ENCODE peak calls at places on chromosomes 11 and 22, in nine cellular contexts. I is spleen, V is tibial nerve, W is prostate gland, Y is IMR-90, A is HCT116, N is A549, Q is Peyer's patch, O is lower leg skin. U is an unnamed sample.

GRCh38 chr11:288328-289144 is at the start of gene PGGHG:
- DNase-seq in I (peak), V (peak), W (no peak), Y (no peak), A (no peak), N (peak), Q (peak), O (peak), U (no peak)

GRCh38 chr11:1177020-1177770 is 19.4 kb downstream of the MUC5AC start:
- DNase-seq in I (no peak), V (no peak), W (no peak), Y (no peak), A (no peak), N (no peak), Q (no peak), O (no peak), U (no peak)

GRCh38 chr22:49260681-49261580 is 566.7 kb downstream of the BRD1 start:
- DNase-seq in I (no peak), V (no peak), W (no peak), Y (no peak), A (no peak), N (no peak), Q (no peak), O (peak), U (no peak)

GRCh38 chr11:32353884-32354283 is 81.5 kb downstream of the WT1 start:
- DNase-seq in I (no peak), V (no peak), W (no peak), Y (no peak), A (no peak), N (no peak), Q (no peak), O (no peak), U (no peak)

GRCh38 chr11:118068206-118068944 is 8.5 kb upstream of the TMPRSS4 start:
- DNase-seq in I (no peak), V (no peak), W (no peak), Y (no peak), A (no peak), N (no peak), Q (no peak), O (no peak), U (no peak)

GRCh38 chr11:76267563-76267962 is 61.3 kb upstream of the WNT11 start:
- DNase-seq in I (no peak), V (no peak), W (no peak), Y (peak), A (no peak), N (no peak), Q (no peak), O (no peak), U (no peak)

GRCh38 chr22:36409067-36409466 is 21.3 kb upstream of the MYH9 start:
- DNase-seq in I (no peak), V (no peak), W (no peak), Y (no peak), A (no peak), N (no peak), Q (no peak), O (no peak), U (no peak)

GRCh38 chr11:45024357-45024756 is 73.7 kb upstream of the TP53I11 start:
- DNase-seq in I (no peak), V (no peak), W (no peak), Y (no peak), A (no peak), N (no peak), Q (no peak), O (no peak), U (no peak)

GRCh38 chr11:368414-369335 is 624 bp upstream of the B4GALNT4 start:
- DNase-seq in I (no peak), V (peak), W (no peak), Y (peak), A (no peak), N (peak), Q (no peak), O (no peak), U (no peak)

GRCh38 chr11:2584434-2584811 is 115.4 kb downstream of the KCNQ1OT1 start:
- DNase-seq in I (no peak), V (no peak), W (no peak), Y (no peak), A (no peak), N (no peak), Q (no peak), O (no peak), U (no peak)

GRCh38 chr11:87466228-87466627 is 428.5 kb downstream of the TMEM135 start:
- DNase-seq in I (no peak), V (peak), W (no peak), Y (peak), A (no peak), N (no peak), Q (no peak), O (no peak), U (no peak)

GRCh38 chr11:71302911-71303310 is 50.5 kb upstream of the SHANK2 start:
- DNase-seq in I (peak), V (no peak), W (no peak), Y (no peak), A (no peak), N (no peak), Q (no peak), O (peak), U (no peak)

GRCh38 chr11:762421-763072 is 14.7 kb downstream of the GATD1 start:
- DNase-seq in I (peak), V (no peak), W (no peak), Y (peak), A (peak), N (peak), Q (no peak), O (peak), U (no peak)

GRCh38 chr11:20873054-20873453 is 203.7 kb downstream of the NELL1 start:
- DNase-seq in I (no peak), V (no peak), W (peak), Y (no peak), A (no peak), N (peak), Q (no peak), O (no peak), U (no peak)

GRCh38 chr22:29231971-29232959 is 26.6 kb downstream of the EMID1 start:
- DNase-seq in I (peak), V (no peak), W (no peak), Y (no peak), A (no peak), N (no peak), Q (no peak), O (no peak), U (no peak)

GRCh38 chr22:29230916-29231875 is 25.5 kb downstream of the EMID1 start:
- DNase-seq in I (peak), V (no peak), W (no peak), Y (no peak), A (no peak), N (no peak), Q (no peak), O (peak), U (no peak)

GRCh38 chr22:29233503-29233902 is 27.8 kb downstream of the EMID1 start:
- DNase-seq in I (no peak), V (no peak), W (no peak), Y (no peak), A (no peak), N (no peak), Q (no peak), O (no peak), U (no peak)
- TF ChIP-seq CTCF in I (no peak), V (no peak), W (no peak), Y (no peak), A (no peak), N (no peak), Q (no peak), O (no peak), U (no peak)

DNA sequence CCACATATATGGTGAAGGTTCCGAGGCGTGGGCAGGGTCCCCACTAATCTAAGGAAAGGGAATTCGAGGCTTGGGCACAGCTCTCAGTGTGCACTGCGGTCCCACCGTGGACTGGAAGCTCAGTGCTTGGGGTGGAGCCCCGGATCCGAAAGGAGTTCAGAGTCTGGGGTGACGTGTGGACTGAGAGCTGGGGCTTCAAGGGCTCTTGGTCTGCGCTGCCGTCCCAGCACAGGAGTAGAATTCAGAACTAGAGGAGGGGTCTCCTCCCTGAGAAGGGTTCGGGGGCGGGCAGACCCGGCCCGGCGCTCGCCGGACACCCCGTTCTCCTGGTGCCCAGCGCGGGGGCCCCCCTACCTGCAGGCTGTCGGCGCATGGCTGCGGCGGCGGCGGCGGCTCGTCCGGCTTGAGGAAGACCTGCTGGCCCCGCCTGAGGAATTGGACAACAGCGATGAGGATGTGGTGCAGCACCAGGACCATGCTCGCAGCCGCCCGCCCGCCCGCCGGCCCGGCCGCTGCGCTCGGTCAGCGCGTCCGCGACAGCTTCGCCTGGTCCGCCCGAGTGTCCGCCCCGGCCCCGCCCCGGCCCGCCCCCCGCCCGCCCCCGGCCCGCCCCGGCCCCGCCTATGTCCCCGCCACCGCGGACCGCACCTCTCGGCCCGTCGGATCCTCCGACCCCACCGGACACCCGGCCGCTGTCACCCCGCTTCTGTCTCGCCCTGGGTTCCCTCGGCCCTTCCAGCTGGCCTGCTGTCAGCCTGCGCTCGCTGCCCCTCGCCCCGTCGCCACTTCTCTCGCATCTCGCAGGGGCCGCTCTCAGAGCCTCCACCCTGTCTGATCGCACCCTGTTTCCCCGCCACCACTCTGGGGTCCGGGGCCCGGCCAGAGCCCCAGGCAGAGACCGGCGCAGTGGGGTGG is 32.1 kb downstream of the PDE2A start:
- DNase-seq in I (peak), V (no peak), W (peak), Y (no peak), A (no peak), N (peak), Q (no peak), O (peak), U (no peak)
- TF ChIP-seq POLR2A in I (no peak), V (no peak), W (peak), Y (no peak), A (no peak), N (no peak), Q (peak), O (no peak), U (peak)

GRCh38 chr11:124919836-124920755 is 1.0 kb downstream of the HEPN1 start:
- DNase-seq in I (no peak), V (no peak), W (no peak), Y (no peak), A (no peak), N (no peak), Q (no peak), O (peak), U (no peak)

GRCh38 chr11:124918950-124919349 is at the start of gene HEPN1:
- DNase-seq in I (no peak), V (no peak), W (no peak), Y (no peak), A (no peak), N (no peak), Q (no peak), O (no peak), U (no peak)

GRCh38 chr11:124922831-124923230 is 3.8 kb downstream of the HEPN1 start:
- DNase-seq in I (no peak), V (no peak), W (no peak), Y (no peak), A (no peak), N (no peak), Q (no peak), O (no peak), U (no peak)

GRCh38 chr11:124923296-124923695 is 4.2 kb downstream of the HEPN1 start:
- DNase-seq in I (no peak), V (no peak), W (no peak), Y (no peak), A (no peak), N (no peak), Q (no peak), O (no peak), U (no peak)

GRCh38 chr11:124920870-124921609 is 2.0 kb downstream of the HEPN1 start:
- DNase-seq in I (peak), V (peak), W (peak), Y (peak), A (no peak), N (peak), Q (peak), O (peak), U (no peak)
- TF ChIP-seq CTCF in I (no peak), V (no peak), W (no peak), Y (peak), A (no peak), N (no peak), Q (no peak), O (no peak), U (no peak)

GRCh38 chr11:36508743-36509142 is 1.3 kb downstream of the TRAF6 start:
- DNase-seq in I (no peak), V (no peak), W (no peak), Y (peak), A (no peak), N (no peak), Q (no peak), O (no peak), U (no peak)

GRCh38 chr11:36510567-36511020 is 522 bp upstream of the TRAF6 start:
- DNase-seq in I (no peak), V (no peak), W (no peak), Y (peak), A (no peak), N (peak), Q (no peak), O (no peak), U (no peak)

GRCh38 chr11:36507824-36508489 is 2.1 kb downstream of the TRAF6 start:
- DNase-seq in I (no peak), V (no peak), W (no peak), Y (no peak), A (no peak), N (no peak), Q (no peak), O (no peak), U (peak)

GRCh38 chr11:36509265-36509664 is 807 bp downstream of the TRAF6 start:
- DNase-seq in I (no peak), V (no peak), W (no peak), Y (peak), A (no peak), N (no peak), Q (no peak), O (no peak), U (peak)

GRCh38 chr11:36509694-36510566 is at the start of gene TRAF6:
- DNase-seq in I (peak), V (peak), W (peak), Y (peak), A (peak), N (peak), Q (peak), O (peak), U (peak)
- TF ChIP-seq POLR2A in I (peak), V (no peak), W (peak), Y (peak), A (peak), N (peak), Q (peak), O (no peak), U (peak)

DNA sequence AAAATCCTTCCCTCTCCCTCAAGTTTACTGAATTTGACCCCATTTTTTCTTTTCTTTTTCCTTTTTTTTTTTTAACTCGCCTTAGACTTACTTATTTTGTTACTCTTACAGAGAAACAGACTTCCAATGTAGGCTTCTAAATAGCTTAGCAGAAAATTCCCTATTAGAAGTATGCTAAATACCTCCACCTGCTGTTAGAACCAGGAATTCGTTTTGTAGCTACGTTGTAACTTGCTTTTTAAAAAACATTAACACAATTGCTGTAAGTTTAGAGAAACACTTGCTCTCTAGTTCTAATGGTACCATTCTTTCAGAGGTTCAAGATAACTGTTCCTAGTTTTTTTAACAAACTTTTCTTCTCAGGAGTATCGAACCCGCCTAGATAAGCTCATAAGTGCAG is 324.2 kb downstream of the DCDC1 start:
- DNase-seq in I (no peak), V (no peak), W (no peak), Y (no peak), A (peak), N (no peak), Q (no peak), O (no peak), U (no peak)
- TF ChIP-seq CTCF in I (no peak), V (no peak), W (peak), Y (no peak), A (peak), N (peak), Q (no peak), O (no peak), U (no peak)